ENCODE peak calls at places on chromosomes 16 and 17, in eight cellular contexts. W, B, R, J, T, Z, Y and G are unnamed samples.
A peak's percentile ranks its signal among the peaks of the same experiment; 100 is the strongest.

GRCh38 chr17:33021731-33022408 is 30.2 kb downstream of the SPACA3 start:
- DNase-seq in W (no peak), B (no peak), R (no peak), J (no peak), T (no peak), Z (no peak), Y (no peak), G (peak; percentile 22)

GRCh38 chr17:45342871-45343526 is 26.2 kb upstream of the MAP3K14 start:
- DNase-seq in W (no peak), B (no peak), R (peak; percentile 21), J (no peak), T (peak; percentile 11), Z (no peak), Y (no peak), G (no peak)

GRCh38 chr17:82804442-82805191 is 35.2 kb downstream of the ZNF750 start:
- DNase-seq in W (no peak), B (no peak), R (no peak), J (no peak), T (no peak), Z (no peak), Y (no peak), G (no peak)

GRCh38 chr17:41625602-41626001 is 1.2 kb upstream of the KRT17 start:
- DNase-seq in W (no peak), B (no peak), R (peak; percentile 55), J (no peak), T (peak; percentile 43), Z (peak; percentile 90), Y (peak; percentile 97), G (no peak)

GRCh38 chr17:67247416-67247900 is 2.5 kb upstream of the HELZ start:
- DNase-seq in W (no peak), B (no peak), R (no peak), J (no peak), T (no peak), Z (no peak), Y (no peak), G (no peak)

GRCh38 chr16:69448470-69449193 is 24.2 kb downstream of the CYB5B start:
- DNase-seq in W (no peak), B (no peak), R (no peak), J (no peak), T (no peak), Z (no peak), Y (no peak), G (peak; percentile 56)

GRCh38 chr16:77062878-77063566 is 128.0 kb upstream of the MON1B start:
- DNase-seq in W (no peak), B (no peak), R (no peak), J (no peak), T (no peak), Z (no peak), Y (no peak), G (no peak)

GRCh38 chr16:15493416-15494181 is 59.2 kb downstream of the BMERB1 start:
- DNase-seq in W (no peak), B (no peak), R (no peak), J (no peak), T (no peak), Z (no peak), Y (no peak), G (peak; percentile 66)

GRCh38 chr16:88116121-88116900 is 165.1 kb downstream of the BANP start:
- DNase-seq in W (no peak), B (no peak), R (no peak), J (no peak), T (no peak), Z (no peak), Y (no peak), G (no peak)

GRCh38 chr17:31702040-31702439 is 157.0 kb downstream of the COPRS start:
- DNase-seq in W (no peak), B (no peak), R (no peak), J (no peak), T (no peak), Z (no peak), Y (no peak), G (no peak)

GRCh38 chr17:49730078-49730786 is 22.5 kb upstream of the SLC35B1 start:
- DNase-seq in W (no peak), B (no peak), R (no peak), J (no peak), T (peak; percentile 63), Z (no peak), Y (no peak), G (peak; percentile 66)

DNA sequence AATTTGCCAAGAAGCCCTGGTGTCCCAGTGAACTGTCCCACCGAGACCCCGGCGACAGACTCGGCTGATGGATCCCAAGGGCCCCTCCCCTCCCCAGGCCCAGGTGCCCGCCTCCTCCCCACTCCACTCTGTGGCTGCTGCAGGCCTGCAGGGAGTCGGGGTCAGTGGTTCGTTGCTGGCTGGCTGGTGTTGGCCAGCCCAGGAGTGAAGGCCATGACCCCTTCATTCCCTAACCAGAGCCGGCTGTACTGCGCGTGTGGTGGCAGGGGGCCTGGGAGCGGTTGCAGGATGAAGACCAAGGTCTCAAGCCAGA is 9.2 kb upstream of the TBX2 start:
- DNase-seq in W (peak; percentile 29), B (no peak), R (peak; percentile 62), J (no peak), T (peak; percentile 49), Z (no peak), Y (no peak), G (no peak)
- TF ChIP-seq CTCF in W (no peak), B (no peak), R (no peak), J (no peak), T (no peak), Z (no peak), Y (no peak), G (no peak)

GRCh38 chr16:17260271-17260849 is 210.4 kb downstream of the XYLT1 start:
- DNase-seq in W (no peak), B (no peak), R (no peak), J (no peak), T (no peak), Z (no peak), Y (no peak), G (no peak)

GRCh38 chr16:17257426-17257825 is 213.3 kb downstream of the XYLT1 start:
- DNase-seq in W (no peak), B (no peak), R (no peak), J (no peak), T (no peak), Z (no peak), Y (no peak), G (no peak)

GRCh38 chr16:17259751-17260270 is 210.9 kb downstream of the XYLT1 start:
- DNase-seq in W (no peak), B (no peak), R (no peak), J (no peak), T (no peak), Z (no peak), Y (no peak), G (no peak)

GRCh38 chr16:17258077-17258599 is 212.6 kb downstream of the XYLT1 start:
- DNase-seq in W (no peak), B (no peak), R (no peak), J (no peak), T (no peak), Z (no peak), Y (no peak), G (no peak)

DNA sequence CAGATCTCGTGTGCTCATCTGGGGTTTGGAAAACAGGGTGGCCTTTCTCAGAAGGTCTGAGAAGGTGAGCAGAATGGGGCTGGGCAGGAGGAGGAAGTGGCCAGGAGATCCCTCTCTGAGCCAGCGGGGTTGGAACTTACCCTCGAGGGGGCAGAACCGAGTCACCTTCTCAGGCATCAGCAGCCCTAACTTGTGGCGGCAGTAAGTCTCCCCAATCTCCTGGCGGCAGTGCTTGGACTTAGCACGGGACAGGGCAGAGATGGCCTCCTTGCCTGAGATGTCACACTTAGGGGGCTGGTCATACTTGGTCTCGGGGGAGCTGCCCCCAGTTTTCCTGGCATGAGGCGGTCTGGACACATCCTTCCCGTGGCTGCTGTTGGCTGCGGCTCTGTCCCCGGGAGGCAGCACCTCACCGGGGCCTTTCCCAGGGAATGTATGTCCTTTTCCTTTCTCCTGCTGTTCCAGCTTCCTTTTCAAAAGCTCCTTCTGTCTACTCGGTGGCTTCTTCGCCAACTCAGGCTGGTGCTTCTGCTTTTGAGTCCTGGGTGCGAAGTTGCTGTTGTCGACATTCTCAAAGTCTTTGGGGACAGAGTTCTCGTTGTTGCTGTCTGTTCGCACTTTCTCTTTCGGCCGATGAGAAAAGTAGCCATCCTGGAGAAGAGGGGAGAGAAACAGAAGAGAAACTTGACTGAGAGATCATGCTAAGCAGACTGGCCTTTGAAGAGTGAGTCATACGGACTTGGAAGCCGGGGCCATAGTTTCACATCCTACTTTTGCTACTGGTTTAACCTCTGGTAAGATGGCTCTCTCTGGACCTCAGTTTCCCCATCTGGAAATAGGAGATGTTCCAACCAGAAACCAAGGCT is 211.7 kb downstream of the XYLT1 start:
- DNase-seq in W (no peak), B (peak; percentile 82), R (no peak), J (peak; percentile 64), T (no peak), Z (no peak), Y (no peak), G (no peak)
- TF ChIP-seq CTCF in W (no peak), B (peak; percentile 60), R (no peak), J (peak; percentile 66), T (no peak), Z (no peak), Y (no peak), G (no peak)

GRCh38 chr16:1301562-1301961 is 7.9 kb upstream of the UBE2I start:
- DNase-seq in W (no peak), B (no peak), R (no peak), J (no peak), T (no peak), Z (no peak), Y (no peak), G (no peak)

GRCh38 chr16:1299012-1299867 is 10.2 kb upstream of the UBE2I start:
- DNase-seq in W (no peak), B (no peak), R (no peak), J (no peak), T (peak; percentile 85), Z (no peak), Y (no peak), G (no peak)

GRCh38 chr16:1298406-1298805 is 11.0 kb upstream of the UBE2I start:
- DNase-seq in W (no peak), B (no peak), R (no peak), J (no peak), T (no peak), Z (no peak), Y (no peak), G (no peak)

GRCh38 chr16:1299868-1300203 is 9.6 kb upstream of the UBE2I start:
- DNase-seq in W (no peak), B (no peak), R (no peak), J (no peak), T (no peak), Z (no peak), Y (no peak), G (no peak)

GRCh38 chr16:1300664-1301476 is 8.6 kb upstream of the UBE2I start:
- DNase-seq in W (peak; percentile 80), B (peak; percentile 88), R (peak; percentile 90), J (peak; percentile 69), T (peak; percentile 94), Z (peak; percentile 75), Y (peak; percentile 50), G (peak; percentile 44)
- TF ChIP-seq CTCF in W (peak; percentile 81), B (peak; percentile 93), R (peak; percentile 88), J (peak; percentile 82), T (peak; percentile 83), Z (peak; percentile 71), Y (peak; percentile 75), G (peak; percentile 96)

GRCh38 chr17:17021194-17021863 is 20.9 kb upstream of the MPRIP start:
- DNase-seq in W (no peak), B (no peak), R (peak; percentile 78), J (no peak), T (peak; percentile 74), Z (peak; percentile 94), Y (no peak), G (no peak)
- TF ChIP-seq CTCF in W (no peak), B (no peak), R (no peak), J (no peak), T (no peak), Z (no peak), Y (no peak), G (no peak)